ENCODE peak calls at places on chromosomes 12 and 14, in four cellular contexts. M is left lung, R is prostate gland, Y is cardiac fibroblast. V is an unnamed sample.

GRCh38 chr12:43309845-43310405 is 242.1 kb downstream of the ADAMTS20 start:
- DNase-seq in M (no peak), R (no peak), Y (peak; percentile 90), V (no peak)

GRCh38 chr12:77761286-77761685 is 69.4 kb upstream of the NAV3 start:
- DNase-seq in M (no peak), R (no peak), Y (no peak), V (no peak)

GRCh38 chr12:58529897-58530296 is 390.4 kb downstream of the LRIG3 start:
- DNase-seq in M (no peak), R (no peak), Y (peak; percentile 98), V (no peak)

GRCh38 chr14:24861083-24861630 is 188.8 kb downstream of the STXBP6 start:
- DNase-seq in M (no peak), R (no peak), Y (peak; percentile 61), V (no peak)

GRCh38 chr12:126914170-126914796 is 1352.7 kb upstream of the TMEM132C start:
- DNase-seq in M (no peak), R (no peak), Y (no peak), V (no peak)

GRCh38 chr14:106210650-106211049 is 684.3 kb downstream of the TMEM121 start:
- DNase-seq in M (no peak), R (no peak), Y (no peak), V (no peak)

GRCh38 chr12:129169928-129170327 is 316.6 kb downstream of the GLT1D1 start:
- DNase-seq in M (no peak), R (no peak), Y (no peak), V (no peak)

GRCh38 chr12:49865109-49865781 is 22.3 kb upstream of the BCDIN3D start:
- DNase-seq in M (peak; percentile 45), R (no peak), Y (no peak), V (no peak)

GRCh38 chr14:74518221-74518620 is 24.7 kb downstream of the ISCA2 start:
- DNase-seq in M (no peak), R (peak; percentile 38), Y (no peak), V (no peak)

GRCh38 chr12:118061876-118062791 is 1.2 kb upstream of the WSB2 start:
- DNase-seq in M (no peak), R (peak; percentile 43), Y (peak; percentile 63), V (peak; percentile 41)

GRCh38 chr14:78164226-78164853 is 5.8 kb upstream of the NRXN3 start:
- DNase-seq in M (no peak), R (no peak), Y (no peak), V (no peak)

GRCh38 chr14:103165323-103165722 is 42.1 kb downstream of the TNFAIP2 start:
- DNase-seq in M (no peak), R (no peak), Y (no peak), V (no peak)

GRCh38 chr14:35113308-35113950 is 8.4 kb downstream of the PPP2R3C start:
- DNase-seq in M (no peak), R (no peak), Y (no peak), V (no peak)

GRCh38 chr14:78157855-78158436 is 12.2 kb upstream of the NRXN3 start:
- DNase-seq in M (no peak), R (no peak), Y (peak; percentile 9), V (no peak)

GRCh38 chr14:60777856-60778578 is 43.5 kb downstream of the MNAT1 start:
- DNase-seq in M (no peak), R (no peak), Y (peak; percentile 90), V (no peak)

GRCh38 chr12:103846415-103846814 is 5.4 kb upstream of the NT5DC3 start:
- DNase-seq in M (no peak), R (no peak), Y (no peak), V (no peak)

GRCh38 chr14:99479903-99480855 is 480 bp downstream of the SETD3 start:
- DNase-seq in M (peak; percentile 89), R (peak; percentile 22), Y (peak; percentile 58), V (peak; percentile 24)

GRCh38 chr12:94649349-94650142 is 811 bp downstream of the TMCC3 start:
- DNase-seq in M (peak; percentile 94), R (peak; percentile 24), Y (peak; percentile 48), V (peak; percentile 36)

GRCh38 chr14:69682607-69683263 is 71.3 kb downstream of the SUSD6 start:
- DNase-seq in M (no peak), R (peak; percentile 28), Y (no peak), V (no peak)

GRCh38 chr12:96422192-96422591 is 22.0 kb upstream of the CDK17 start:
- DNase-seq in M (no peak), R (no peak), Y (peak; percentile 76), V (no peak)

GRCh38 chr12:52390739-52391617 is 5.5 kb upstream of the KRT84 start:
- DNase-seq in M (no peak), R (no peak), Y (peak; percentile 66), V (no peak)

GRCh38 chr12:56477521-56478225 is 9.3 kb downstream of the SPRYD4 start:
- DNase-seq in M (no peak), R (no peak), Y (no peak), V (no peak)

GRCh38 chr14:92500491-92500941 is 13.1 kb upstream of the RIN3 start:
- DNase-seq in M (no peak), R (no peak), Y (no peak), V (no peak)

GRCh38 chr12:131365821-131366260 is 345.0 kb upstream of the SFSWAP start:
- DNase-seq in M (peak; percentile 43), R (no peak), Y (no peak), V (no peak)

GRCh38 chr14:69317780-69318179 is 57.8 kb downstream of the GALNT16 start:
- DNase-seq in M (no peak), R (no peak), Y (no peak), V (peak; percentile 27)

GRCh38 chr12:121748571-121749265 is 36.2 kb downstream of the TMEM120B start:
- DNase-seq in M (no peak), R (no peak), Y (peak; percentile 86), V (no peak)

GRCh38 chr14:101215266-101215665 is 311.7 kb upstream of the RTL1 start:
- DNase-seq in M (no peak), R (no peak), Y (no peak), V (no peak)

GRCh38 chr12:6905414-6906040 is 905 bp downstream of the LRRC23 start:
- DNase-seq in M (no peak), R (no peak), Y (no peak), V (no peak)
- H3K4me3 ChIP-seq in M (no peak overlapping the region), R (peak overlapping the region; percentile 60), Y (peak overlapping the region; percentile 70), V (peak overlapping the region; percentile 79)

GRCh38 chr12:48104531-48104930 is 1.3 kb downstream of the SENP1 start:
- DNase-seq in M (no peak), R (no peak), Y (no peak), V (no peak)
- H3K4me3 ChIP-seq in M (peak overlapping the region; percentile 85), R (peak overlapping the region; percentile 89), Y (peak overlapping the region; percentile 91), V (peak overlapping the region; percentile 69)

GRCh38 chr12:10717410-10717809 is 5.7 kb downstream of the YBX3 start:
- DNase-seq in M (no peak), R (peak; percentile 19), Y (no peak), V (no peak)

GRCh38 chr12:10721654-10722501 is 1.2 kb downstream of the YBX3 start:
- DNase-seq in M (peak; percentile 83), R (peak; percentile 96), Y (peak; percentile 99), V (peak; percentile 32)

GRCh38 chr12:10720974-10721565 is 2.1 kb downstream of the YBX3 start:
- DNase-seq in M (no peak), R (no peak), Y (no peak), V (no peak)

GRCh38 chr12:10718279-10718821 is 4.8 kb downstream of the YBX3 start:
- DNase-seq in M (no peak), R (peak; percentile 43), Y (peak; percentile 81), V (no peak)

DNA sequence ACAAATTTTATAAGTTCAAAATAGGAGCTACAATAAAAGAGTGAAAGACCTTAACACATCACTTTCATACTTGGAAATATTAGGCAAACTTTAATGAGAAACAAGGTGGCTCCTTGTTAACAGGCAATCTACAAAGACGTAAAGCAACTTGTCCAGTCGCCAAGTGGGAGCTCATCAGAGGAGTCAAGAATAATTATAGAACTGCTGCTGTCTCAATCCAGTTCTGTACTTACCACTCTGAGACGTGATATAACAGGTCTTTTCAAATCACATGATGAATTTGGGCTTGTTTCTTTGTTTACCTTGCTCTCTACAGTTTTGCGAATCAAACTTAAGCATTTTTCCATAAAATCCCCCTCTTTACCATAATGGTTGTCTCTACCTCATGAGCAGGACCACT is 3.6 kb downstream of the YBX3 start:
- DNase-seq in M (no peak), R (peak; percentile 16), Y (no peak), V (no peak)
- H3K4me3 ChIP-seq in M (no peak overlapping the region), R (no peak overlapping the region), Y (no peak overlapping the region), V (no peak overlapping the region)

GRCh38 chr12:114450019-114450418 is 44.1 kb upstream of the TBX5 start:
- DNase-seq in M (no peak), R (no peak), Y (no peak), V (no peak)

GRCh38 chr12:114448618-114448933 is 42.6 kb upstream of the TBX5 start:
- DNase-seq in M (peak; percentile 77), R (no peak), Y (no peak), V (no peak)

GRCh38 chr12:114447274-114447716 is 41.4 kb upstream of the TBX5 start:
- DNase-seq in M (peak; percentile 78), R (no peak), Y (no peak), V (no peak)

GRCh38 chr12:114445401-114446323 is 39.7 kb upstream of the TBX5 start:
- DNase-seq in M (no peak), R (no peak), Y (no peak), V (no peak)

GRCh38 chr12:114447799-114448617 is 42.1 kb upstream of the TBX5 start:
- DNase-seq in M (peak; percentile 60), R (no peak), Y (no peak), V (no peak)
- H3K4me3 ChIP-seq in M (no peak overlapping the region), R (no peak overlapping the region), Y (no peak overlapping the region), V (no peak overlapping the region)

GRCh38 chr12:15831315-15831993 is 42.3 kb upstream of the EPS8 start:
- DNase-seq in M (no peak), R (no peak), Y (no peak), V (no peak)
- H3K4me3 ChIP-seq in M (no peak overlapping the region), R (no peak overlapping the region), Y (no peak overlapping the region), V (no peak overlapping the region)

GRCh38 chr12:107845980-107846659 is 71.6 kb downstream of the ASCL4 start:
- DNase-seq in M (peak; percentile 58), R (peak; percentile 37), Y (no peak), V (no peak)

GRCh38 chr12:107840186-107840585 is 65.7 kb downstream of the ASCL4 start:
- DNase-seq in M (no peak), R (no peak), Y (no peak), V (no peak)

GRCh38 chr12:107845226-107845979 is 70.9 kb downstream of the ASCL4 start:
- DNase-seq in M (peak; percentile 69), R (no peak), Y (no peak), V (no peak)

GRCh38 chr12:107844312-107844921 is 69.9 kb downstream of the ASCL4 start:
- DNase-seq in M (peak; percentile 77), R (no peak), Y (no peak), V (no peak)

GRCh38 chr12:107843351-107844311 is 69.1 kb downstream of the ASCL4 start:
- DNase-seq in M (no peak), R (no peak), Y (peak; percentile 3), V (peak; percentile 7)
- H3K4me3 ChIP-seq in M (peak overlapping the region; percentile 9), R (peak overlapping the region; percentile 32), Y (peak overlapping the region; percentile 14), V (peak overlapping the region; percentile 68)

V was measured in dorsolateral prefrontal cortex.